ENCODE peak calls at places on chromosome 20, in five cellular contexts. X is SK-N-SH, S is A549, D is HepG2, Z is K562. W is an unnamed sample.
A peak's percentile ranks its signal among the peaks of the same experiment; 100 is the strongest.

GRCh38 chr20:40332167-40332566 is 356.9 kb downstream of the MAFB start:
- DNase-seq in Z (no peak), X (no peak), S (no peak), D (no peak), W (no peak)

GRCh38 chr20:47309806-47310426 is 46.6 kb downstream of the ZMYND8 start:
- DNase-seq in S (no peak), Z (no peak), X (no peak), D (no peak), W (no peak)

GRCh38 chr20:48054051-48054450 is 268.8 kb upstream of the SULF2 start:
- DNase-seq in D (no peak), X (no peak), Z (no peak), S (no peak), W (no peak)

GRCh38 chr20:31515775-31516107 is 1.5 kb downstream of the HM13 start:
- DNase-seq in D (no peak), X (no peak), Z (no peak), S (no peak), W (no peak)

GRCh38 chr20:63132715-63133471 is 83.0 kb downstream of the YTHDF1 start:
- DNase-seq in Z (no peak), D (no peak), S (no peak), X (no peak), W (no peak)

GRCh38 chr20:32052792-32053362 is 835 bp downstream of the HCK start:
- DNase-seq in S (no peak), Z (no peak), X (no peak), D (no peak), W (no peak)

GRCh38 chr20:23445596-23446217 is 6.2 kb downstream of the CSTL1 start:
- DNase-seq in X (no peak), D (peak; percentile 55), Z (no peak), S (peak; percentile 27), W (peak; percentile 83)

GRCh38 chr20:31823360-31824124 is 4.4 kb downstream of the MYLK2 start:
- DNase-seq in S (no peak), X (peak; percentile 23), Z (no peak), D (no peak), W (no peak)

GRCh38 chr20:53331151-53331973 is 262.3 kb downstream of the ZNF217 start:
- DNase-seq in D (peak; percentile 41), S (no peak), X (peak; percentile 15), Z (peak; percentile 80), W (no peak)

GRCh38 chr20:13868331-13868730 is 83.5 kb downstream of the NDUFAF5 start:
- DNase-seq in S (no peak), Z (no peak), X (no peak), D (no peak), W (peak; percentile 18)

GRCh38 chr20:37528442-37529213 is 952 bp upstream of the BLCAP start:
- DNase-seq in X (no peak), S (no peak), Z (no peak), D (no peak), W (no peak)

GRCh38 chr20:23546435-23547144 is 21.7 kb downstream of the CST9L start:
- DNase-seq in Z (no peak), X (no peak), S (no peak), D (no peak), W (no peak)

GRCh38 chr20:47535088-47535487 is 33.4 kb downstream of the NCOA3 start:
- DNase-seq in D (peak; percentile 41), Z (peak; percentile 14), S (no peak), X (no peak), W (no peak)

GRCh38 chr20:52524865-52525264 is 333.3 kb upstream of the ZFP64 start:
- DNase-seq in X (no peak), Z (no peak), S (no peak), D (no peak), W (peak; percentile 59)

GRCh38 chr20:41171736-41172295 is 34.5 kb downstream of the PLCG1 start:
- DNase-seq in Z (no peak), S (no peak), D (no peak), X (no peak), W (no peak)

GRCh38 chr20:25339608-25340007 is 51.0 kb downstream of the ABHD12 start:
- DNase-seq in S (no peak), D (peak; percentile 46), Z (no peak), X (no peak), W (no peak)

GRCh38 chr20:32358883-32359632 is 927 bp downstream of the ASXL1 start:
- DNase-seq in S (peak; percentile 62), X (peak; percentile 92), D (peak; percentile 85), Z (peak; percentile 92), W (peak; percentile 51)

GRCh38 chr20:50992733-50993457 is 30.0 kb downstream of the KCNG1 start:
- DNase-seq in D (peak; percentile 89), X (peak; percentile 83), Z (peak; percentile 94), S (peak; percentile 89), W (peak; percentile 69)

GRCh38 chr20:37680420-37680819 is 13.4 kb upstream of the CTNNBL1 start:
- DNase-seq in Z (no peak), D (no peak), S (no peak), X (no peak), W (no peak)

GRCh38 chr20:57990396-57990987 is 238.0 kb downstream of the ANKRD60 start:
- DNase-seq in Z (no peak), X (no peak), D (no peak), S (no peak), W (no peak)

GRCh38 chr20:62370115-62370806 is 3.1 kb upstream of the LAMA5 start:
- DNase-seq in D (no peak), Z (peak; percentile 45), S (no peak), X (no peak), W (peak; percentile 79)

GRCh38 chr20:61684583-61685235 is 381.0 kb downstream of the TAF4 start:
- DNase-seq in D (no peak), Z (no peak), S (no peak), X (no peak), W (no peak)

GRCh38 chr20:19945732-19946670 is 71.2 kb upstream of the NAA20 start:
- DNase-seq in Z (no peak), X (no peak), D (no peak), S (no peak), W (no peak)
- TF ChIP-seq SMC3 in Z (no peak), X (no peak), D (no peak), S (no peak), W (no peak)

DNA sequence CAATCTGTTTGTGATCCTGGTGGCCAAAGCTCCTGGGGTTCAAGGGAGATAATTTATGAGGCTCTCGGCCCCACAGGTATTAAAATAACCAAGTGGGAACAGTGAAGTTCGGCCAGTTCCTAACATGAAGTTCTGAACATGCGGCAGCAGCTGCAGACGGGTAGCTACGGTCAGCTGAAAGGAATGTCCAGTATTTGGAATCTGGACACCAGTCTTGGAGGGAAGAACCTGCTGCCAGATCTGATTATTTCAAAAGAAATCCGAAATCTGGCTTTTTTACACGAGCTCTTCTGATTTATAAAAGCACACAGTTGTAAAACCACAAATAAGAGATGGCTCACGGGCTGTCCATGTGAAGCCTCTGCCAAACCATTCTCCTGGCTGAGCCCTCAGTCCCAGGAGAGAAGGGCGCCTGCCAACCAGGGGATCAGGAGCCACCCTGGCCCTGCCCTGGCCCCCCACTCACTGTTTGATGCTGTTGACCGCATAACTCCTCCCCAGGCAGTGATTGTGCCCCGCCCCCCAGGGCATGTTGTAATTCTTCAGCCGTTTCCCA is 28.2 kb upstream of the KCNB1 start:
- DNase-seq in D (no peak), Z (no peak), X (no peak), S (no peak), W (peak; percentile 83)
- TF ChIP-seq SMC3 in D (no peak), Z (no peak), X (no peak), S (no peak), W (no peak)

DNA sequence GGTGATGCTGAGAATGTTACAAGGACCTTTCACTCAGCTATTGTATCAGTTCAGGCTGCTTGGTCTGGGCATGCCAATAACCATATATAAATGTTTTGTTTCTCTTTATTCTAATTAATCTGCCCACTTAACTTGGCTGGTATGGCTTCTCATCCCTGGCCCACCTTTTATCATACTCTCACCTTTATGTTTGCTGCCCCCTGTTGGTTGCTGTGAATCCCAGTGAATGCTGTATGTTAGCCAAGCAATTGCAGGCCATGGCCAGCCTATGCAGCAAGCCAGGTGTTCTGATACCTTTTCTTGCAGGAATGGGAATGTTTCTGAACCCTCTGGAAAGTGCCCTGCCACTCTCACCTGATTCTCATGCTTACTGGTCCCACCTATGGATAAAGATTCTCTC is 54.6 kb downstream of the PCSK2 start:
- DNase-seq in S (no peak), X (peak; percentile 30), D (peak; percentile 64), Z (peak; percentile 4), W (peak; percentile 19)
- TF ChIP-seq SMC3 in S (peak; percentile 25), X (peak; percentile 12), D (peak; percentile 50), Z (no peak), W (peak; percentile 58)

GRCh38 chr20:2867081-2867860 is 6.0 kb upstream of the PTPRA start:
- DNase-seq in Z (no peak), X (no peak), S (no peak), D (no peak), W (no peak)

GRCh38 chr20:2864626-2865025 is 8.7 kb upstream of the PTPRA start:
- DNase-seq in X (no peak), D (no peak), S (no peak), Z (no peak), W (no peak)

GRCh38 chr20:2866236-2866635 is 7.0 kb upstream of the PTPRA start:
- DNase-seq in S (no peak), D (no peak), X (no peak), Z (no peak), W (no peak)

GRCh38 chr20:2865101-2865500 is 8.2 kb upstream of the PTPRA start:
- DNase-seq in D (no peak), Z (no peak), X (no peak), S (no peak), W (no peak)

DNA sequence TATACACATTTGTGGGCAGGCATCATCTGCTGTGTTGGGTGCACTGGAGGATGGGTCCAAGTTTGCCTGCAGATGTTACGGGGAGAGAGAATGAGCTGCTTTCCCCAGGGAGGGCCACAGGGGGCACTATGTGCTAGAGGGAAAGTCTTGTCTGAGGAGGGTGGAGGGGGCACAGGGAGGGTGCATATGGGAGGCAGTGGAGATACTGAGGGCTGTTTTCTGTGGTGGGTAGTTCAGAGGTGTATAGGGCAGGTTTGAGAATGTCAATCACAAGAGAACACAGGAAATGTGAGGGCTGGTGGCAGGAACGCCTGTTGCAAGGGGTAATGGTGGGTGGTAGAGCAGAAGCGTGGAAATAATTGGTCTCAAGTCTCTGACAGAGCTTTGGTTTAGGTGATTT is 7.7 kb upstream of the PTPRA start:
- DNase-seq in D (no peak), S (no peak), Z (peak; percentile 27), X (no peak), W (no peak)
- TF ChIP-seq SMC3 in D (no peak), S (no peak), Z (peak; percentile 25), X (no peak), W (no peak)